ENCODE peak calls at places on chromosome 13, in seven cellular contexts. X is brain microvascular endothelial cell, D is NCI-H1436 treated with DMSO at 0.1 percent for 48 hours, T is HT1080, P is astrocyte, E is substantia nigra, C is OCI-LY7. Z is an unnamed sample.

GRCh38 chr13:94878721-94879120 is 166.4 kb upstream of the SOX21 start:
- DNase-seq in D (peak; percentile 86), X (no peak), E (no peak), T (no peak), P (no peak), C (no peak), Z (no peak)

GRCh38 chr13:22040810-22041364 is 370.0 kb downstream of the FGF9 start:
- DNase-seq in E (no peak), X (no peak), D (no peak), C (no peak), T (peak; percentile 23), P (no peak), Z (no peak)

GRCh38 chr13:34011552-34012085 is 193.7 kb downstream of the RFC3 start:
- DNase-seq in P (no peak), T (no peak), C (no peak), D (no peak), E (no peak), X (no peak), Z (no peak)

GRCh38 chr13:73880365-73880764 is 253.8 kb downstream of the KLF12 start:
- DNase-seq in C (no peak), E (no peak), P (peak; percentile 63), D (no peak), X (peak; percentile 44), T (no peak), Z (no peak)

GRCh38 chr13:100506154-100506553 is 82.4 kb downstream of the GGACT start:
- DNase-seq in D (no peak), T (no peak), P (no peak), C (no peak), X (no peak), E (no peak), Z (no peak)

GRCh38 chr13:67742478-67742877 is 512.3 kb upstream of the PCDH9 start:
- DNase-seq in D (no peak), T (no peak), P (peak; percentile 25), C (no peak), E (no peak), X (no peak), Z (no peak)

GRCh38 chr13:36190771-36191170 is 23.6 kb downstream of the SOHLH2 start:
- DNase-seq in E (no peak), C (no peak), T (no peak), P (peak; percentile 34), X (no peak), D (no peak), Z (no peak)

GRCh38 chr13:99636728-99637353 is 135.6 kb downstream of the TM9SF2 start:
- DNase-seq in E (no peak), P (no peak), X (no peak), C (peak; percentile 56), T (no peak), D (no peak), Z (no peak)

GRCh38 chr13:102707465-102707864 is 12.6 kb upstream of the METTL21C start:
- DNase-seq in X (peak; percentile 83), D (no peak), P (peak; percentile 91), T (peak; percentile 87), C (no peak), E (no peak), Z (no peak)

GRCh38 chr13:73952683-73953082 is 181.5 kb downstream of the KLF12 start:
- DNase-seq in T (peak; percentile 67), E (no peak), D (no peak), C (no peak), X (peak; percentile 9), P (peak; percentile 60), Z (no peak)

GRCh38 chr13:44498969-44499368 is 77.2 kb downstream of the TSC22D1 start:
- DNase-seq in P (no peak), C (no peak), X (no peak), T (no peak), D (no peak), E (no peak), Z (no peak)

GRCh38 chr13:110388141-110388943 is 81.3 kb downstream of the COL4A2 start:
- DNase-seq in E (no peak), D (no peak), P (peak; percentile 87), C (no peak), T (no peak), X (peak; percentile 94), Z (no peak)

GRCh38 chr13:92694047-92694446 is 532.6 kb upstream of the GPC6 start:
- DNase-seq in D (no peak), C (no peak), X (no peak), P (no peak), E (no peak), T (no peak), Z (no peak)

GRCh38 chr13:110630566-110631119 is 15.3 kb downstream of the NAXD start:
- DNase-seq in C (no peak), P (no peak), T (no peak), D (no peak), X (no peak), E (no peak), Z (no peak)

GRCh38 chr13:46553521-46553885 is 533 bp downstream of the LRCH1 start:
- DNase-seq in C (no peak), P (no peak), D (no peak), X (no peak), T (peak; percentile 24), E (no peak), Z (no peak)

GRCh38 chr13:49649244-49649962 is 21.1 kb downstream of the ARL11 start:
- DNase-seq in C (no peak), X (peak; percentile 22), P (peak; percentile 27), D (no peak), T (peak; percentile 36), E (no peak), Z (peak; percentile 55)

GRCh38 chr13:109998808-109999528 is 212.6 kb upstream of the IRS2 start:
- DNase-seq in X (peak; percentile 86), C (no peak), E (no peak), D (no peak), T (peak; percentile 95), P (peak; percentile 87), Z (no peak)

GRCh38 chr13:71712988-71713653 is 153.9 kb downstream of the DACH1 start:
- DNase-seq in P (no peak), D (no peak), E (no peak), C (no peak), T (peak; percentile 25), X (peak; percentile 58), Z (no peak)

GRCh38 chr13:95382411-95382810 is 81.2 kb upstream of the ABCC4 start:
- DNase-seq in C (no peak), T (peak; percentile 18), X (no peak), P (no peak), E (no peak), D (no peak), Z (peak; percentile 64)

GRCh38 chr13:39209731-39210633 is 171.7 kb downstream of the NHLRC3 start:
- DNase-seq in T (no peak), P (no peak), E (no peak), D (no peak), X (no peak), C (no peak), Z (no peak)

GRCh38 chr13:91269237-91269636 is 78.2 kb upstream of the MIR17HG start:
- DNase-seq in X (no peak), E (no peak), T (no peak), P (no peak), C (no peak), D (no peak), Z (no peak)

GRCh38 chr13:73138276-73138950 is 79.6 kb downstream of the KLF5 start:
- DNase-seq in C (no peak), D (no peak), P (peak; percentile 65), E (no peak), T (peak; percentile 28), X (peak; percentile 45), Z (no peak)

GRCh38 chr13:91216928-91217700 is 130.4 kb upstream of the MIR17HG start:
- DNase-seq in C (no peak), T (no peak), E (no peak), P (no peak), D (no peak), X (no peak), Z (no peak)

GRCh38 chr13:80436571-80437169 is 95.7 kb upstream of the SPRY2 start:
- DNase-seq in C (no peak), T (no peak), D (no peak), P (peak; percentile 24), E (no peak), X (no peak), Z (no peak)

GRCh38 chr13:21074601-21075302 is 13.4 kb upstream of the LATS2 start:
- DNase-seq in P (no peak), T (no peak), C (no peak), E (no peak), D (no peak), X (no peak), Z (no peak)

GRCh38 chr13:109738298-109738746 is 48.1 kb downstream of the IRS2 start:
- DNase-seq in X (no peak), D (no peak), T (no peak), P (no peak), C (no peak), E (no peak), Z (no peak)

GRCh38 chr13:100673831-100674362 is 698 bp downstream of the TMTC4 start:
- DNase-seq in X (peak; percentile 84), D (no peak), T (peak; percentile 89), E (no peak), P (peak; percentile 86), C (peak; percentile 11), Z (peak; percentile 84)